ENCODE peak calls at places on chromosomes 5 and 9, in nine cellular contexts. One of them, this sample, is unnamed.

GRCh38 chr9:113221800-113222481 is 597 bp downstream of the SLC31A1 start:
- DNase-seq in ovary: no peak
- DNase-seq in sigmoid colon: no peak
- DNase-seq in A549: peak; percentile 23
- DNase-seq in stomach: no peak
- DNase-seq in tibial nerve: no peak
- DNase-seq in transverse colon: no peak
- DNase-seq in GM12878: no peak
- DNase-seq in upper lobe of left lung: no peak
- DNase-seq in this sample: no peak

GRCh38 chr9:92723299-92723625 is 41.4 kb downstream of the BICD2 start:
- DNase-seq in ovary: no peak
- DNase-seq in sigmoid colon: no peak
- DNase-seq in A549: no peak
- DNase-seq in stomach: no peak
- DNase-seq in tibial nerve: no peak
- DNase-seq in transverse colon: no peak
- DNase-seq in GM12878: no peak
- DNase-seq in upper lobe of left lung: peak; percentile 51
- DNase-seq in this sample: no peak

GRCh38 chr5:180324633-180324955 is 28.5 kb downstream of the GFPT2 start:
- DNase-seq in ovary: no peak
- DNase-seq in sigmoid colon: no peak
- DNase-seq in A549: no peak
- DNase-seq in stomach: no peak
- DNase-seq in tibial nerve: no peak
- DNase-seq in transverse colon: no peak
- DNase-seq in GM12878: no peak
- DNase-seq in upper lobe of left lung: no peak
- DNase-seq in this sample: no peak

GRCh38 chr9:121975801-121976277 is 117.3 kb downstream of the TTLL11 start:
- DNase-seq in ovary: no peak
- DNase-seq in sigmoid colon: no peak
- DNase-seq in A549: no peak
- DNase-seq in stomach: peak; percentile 50
- DNase-seq in tibial nerve: no peak
- DNase-seq in transverse colon: peak; percentile 49
- DNase-seq in GM12878: no peak
- DNase-seq in upper lobe of left lung: peak; percentile 47
- DNase-seq in this sample: no peak

GRCh38 chr5:173745123-173745522 is 128.7 kb upstream of the BOD1 start:
- DNase-seq in ovary: no peak
- DNase-seq in sigmoid colon: no peak
- DNase-seq in A549: no peak
- DNase-seq in stomach: no peak
- DNase-seq in tibial nerve: no peak
- DNase-seq in transverse colon: peak; percentile 75
- DNase-seq in GM12878: peak; percentile 47
- DNase-seq in upper lobe of left lung: no peak
- DNase-seq in this sample: no peak

GRCh38 chr9:103364753-103365152 is 369.6 kb downstream of the CYLC2 start:
- DNase-seq in ovary: no peak
- DNase-seq in sigmoid colon: no peak
- DNase-seq in A549: no peak
- DNase-seq in stomach: no peak
- DNase-seq in tibial nerve: no peak
- DNase-seq in transverse colon: no peak
- DNase-seq in GM12878: no peak
- DNase-seq in upper lobe of left lung: no peak
- DNase-seq in this sample: no peak

GRCh38 chr5:76016258-76016657 is 66.9 kb upstream of the SV2C start:
- DNase-seq in ovary: no peak
- DNase-seq in sigmoid colon: no peak
- DNase-seq in A549: no peak
- DNase-seq in stomach: no peak
- DNase-seq in tibial nerve: no peak
- DNase-seq in transverse colon: no peak
- DNase-seq in GM12878: no peak
- DNase-seq in upper lobe of left lung: no peak
- DNase-seq in this sample: no peak

GRCh38 chr5:133506165-133506564 is 106.2 kb downstream of the FSTL4 start:
- DNase-seq in ovary: no peak
- DNase-seq in sigmoid colon: no peak
- DNase-seq in A549: no peak
- DNase-seq in stomach: no peak
- DNase-seq in tibial nerve: no peak
- DNase-seq in transverse colon: no peak
- DNase-seq in GM12878: no peak
- DNase-seq in upper lobe of left lung: no peak
- DNase-seq in this sample: no peak

GRCh38 chr9:116686693-116687073 is 422 bp upstream of the TRIM32 start:
- DNase-seq in ovary: no peak
- DNase-seq in sigmoid colon: no peak
- DNase-seq in A549: no peak
- DNase-seq in stomach: no peak
- DNase-seq in tibial nerve: no peak
- DNase-seq in transverse colon: no peak
- DNase-seq in GM12878: no peak
- DNase-seq in upper lobe of left lung: no peak
- DNase-seq in this sample: no peak

GRCh38 chr9:107024193-107024592 is 161.2 kb downstream of the ZNF462 start:
- DNase-seq in ovary: no peak
- DNase-seq in sigmoid colon: no peak
- DNase-seq in A549: no peak
- DNase-seq in stomach: no peak
- DNase-seq in tibial nerve: no peak
- DNase-seq in transverse colon: no peak
- DNase-seq in GM12878: peak; percentile 45
- DNase-seq in upper lobe of left lung: no peak
- DNase-seq in this sample: no peak

GRCh38 chr5:34717426-34718327 is 61.5 kb downstream of the RAI14 start:
- DNase-seq in ovary: no peak
- DNase-seq in sigmoid colon: no peak
- DNase-seq in A549: no peak
- DNase-seq in stomach: no peak
- DNase-seq in tibial nerve: no peak
- DNase-seq in transverse colon: no peak
- DNase-seq in GM12878: no peak
- DNase-seq in upper lobe of left lung: no peak
- DNase-seq in this sample: no peak

GRCh38 chr9:134182554-134183219 is 18.3 kb upstream of the RNU6ATAC start:
- DNase-seq in ovary: peak; percentile 16
- DNase-seq in sigmoid colon: peak; percentile 17
- DNase-seq in A549: no peak
- DNase-seq in stomach: no peak
- DNase-seq in tibial nerve: peak; percentile 9
- DNase-seq in transverse colon: no peak
- DNase-seq in GM12878: no peak
- DNase-seq in upper lobe of left lung: no peak
- DNase-seq in this sample: no peak

GRCh38 chr5:163705983-163706771 is 200.8 kb downstream of the MAT2B start:
- DNase-seq in ovary: no peak
- DNase-seq in sigmoid colon: no peak
- DNase-seq in A549: no peak
- DNase-seq in stomach: no peak
- DNase-seq in tibial nerve: no peak
- DNase-seq in transverse colon: no peak
- DNase-seq in GM12878: no peak
- DNase-seq in upper lobe of left lung: no peak
- DNase-seq in this sample: no peak

GRCh38 chr9:91771027-91771426 is 179.0 kb downstream of the ROR2 start:
- DNase-seq in ovary: peak; percentile 74
- DNase-seq in sigmoid colon: peak; percentile 85
- DNase-seq in A549: no peak
- DNase-seq in stomach: no peak
- DNase-seq in tibial nerve: no peak
- DNase-seq in transverse colon: peak; percentile 44
- DNase-seq in GM12878: no peak
- DNase-seq in upper lobe of left lung: peak; percentile 50
- DNase-seq in this sample: no peak

GRCh38 chr5:169417676-169418075 is 116.7 kb upstream of the SLIT3 start:
- DNase-seq in ovary: no peak
- DNase-seq in sigmoid colon: no peak
- DNase-seq in A549: no peak
- DNase-seq in stomach: no peak
- DNase-seq in tibial nerve: no peak
- DNase-seq in transverse colon: no peak
- DNase-seq in GM12878: no peak
- DNase-seq in upper lobe of left lung: no peak
- DNase-seq in this sample: no peak

GRCh38 chr5:67301285-67301904 is 104.8 kb upstream of the CD180 start:
- DNase-seq in ovary: peak; percentile 80
- DNase-seq in sigmoid colon: peak; percentile 92
- DNase-seq in A549: no peak
- DNase-seq in stomach: peak; percentile 38
- DNase-seq in tibial nerve: peak; percentile 68
- DNase-seq in transverse colon: peak; percentile 55
- DNase-seq in GM12878: no peak
- DNase-seq in upper lobe of left lung: peak; percentile 66
- DNase-seq in this sample: peak; percentile 86

GRCh38 chr5:37841223-37841622 is 1.4 kb upstream of the GDNF start:
- DNase-seq in ovary: no peak
- DNase-seq in sigmoid colon: no peak
- DNase-seq in A549: no peak
- DNase-seq in stomach: no peak
- DNase-seq in tibial nerve: no peak
- DNase-seq in transverse colon: no peak
- DNase-seq in GM12878: no peak
- DNase-seq in upper lobe of left lung: no peak
- DNase-seq in this sample: no peak

GRCh38 chr5:37838933-37839341 is 904 bp downstream of the GDNF start:
- DNase-seq in ovary: no peak
- DNase-seq in sigmoid colon: no peak
- DNase-seq in A549: no peak
- DNase-seq in stomach: no peak
- DNase-seq in tibial nerve: no peak
- DNase-seq in transverse colon: no peak
- DNase-seq in GM12878: no peak
- DNase-seq in upper lobe of left lung: no peak
- DNase-seq in this sample: no peak

GRCh38 chr5:37842048-37842447 is 2.2 kb upstream of the GDNF start:
- DNase-seq in ovary: no peak
- DNase-seq in sigmoid colon: no peak
- DNase-seq in A549: no peak
- DNase-seq in stomach: no peak
- DNase-seq in tibial nerve: no peak
- DNase-seq in transverse colon: no peak
- DNase-seq in GM12878: no peak
- DNase-seq in upper lobe of left lung: no peak
- DNase-seq in this sample: no peak

GRCh38 chr5:37839441-37840035 is 303 bp downstream of the GDNF start:
- DNase-seq in ovary: peak; percentile 67
- DNase-seq in sigmoid colon: peak; percentile 89
- DNase-seq in A549: peak; percentile 57
- DNase-seq in stomach: no peak
- DNase-seq in tibial nerve: no peak
- DNase-seq in transverse colon: peak; percentile 25
- DNase-seq in GM12878: no peak
- DNase-seq in upper lobe of left lung: no peak
- DNase-seq in this sample: peak; percentile 70

DNA sequence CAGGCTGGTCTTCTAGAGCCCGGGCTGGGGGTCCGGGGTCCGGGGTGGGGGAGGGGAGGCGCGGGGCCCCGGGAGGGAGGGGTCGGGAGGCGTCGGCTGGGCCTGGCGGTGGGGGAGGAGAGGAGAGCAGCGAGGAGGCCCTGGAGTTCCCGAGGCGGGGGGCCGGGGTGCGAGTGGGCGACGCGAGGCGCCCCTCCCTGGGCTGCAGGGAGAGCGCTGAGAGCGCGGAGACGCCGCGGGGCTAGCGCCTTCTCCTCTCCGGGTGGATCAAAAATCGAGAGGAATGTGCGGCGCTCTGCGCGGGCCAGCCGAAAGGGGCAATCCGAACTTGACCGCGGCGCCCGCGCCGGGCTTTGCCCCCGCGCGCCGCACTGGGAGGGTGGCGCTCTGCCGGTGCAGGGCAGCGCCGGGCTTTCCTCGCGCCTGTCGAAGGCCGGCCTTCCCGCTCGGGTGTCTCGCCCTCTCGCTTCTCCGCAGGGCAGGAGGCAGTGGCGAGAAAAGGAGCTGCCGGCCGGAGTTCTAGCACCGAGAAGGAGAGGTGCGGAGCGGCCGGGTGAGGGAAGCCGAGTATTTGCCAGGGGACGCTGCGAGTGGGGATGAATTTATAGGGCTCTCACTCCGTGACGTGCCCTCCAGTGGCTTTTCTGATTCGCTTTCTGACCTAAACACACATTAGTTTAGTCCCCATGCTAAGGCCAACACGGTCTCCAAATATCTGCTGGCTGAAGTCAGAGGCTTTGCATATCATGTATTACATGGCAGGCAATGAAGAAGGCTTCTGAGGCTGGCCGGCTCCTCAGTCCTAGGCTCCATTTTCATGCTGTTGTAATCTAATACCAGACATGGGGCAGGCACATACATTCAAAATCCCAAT is at the start of gene GDNF:
- DNase-seq in ovary: peak; percentile 47
- DNase-seq in sigmoid colon: peak; percentile 91
- DNase-seq in A549: peak; percentile 38
- DNase-seq in stomach: peak; percentile 34
- DNase-seq in tibial nerve: no peak
- DNase-seq in transverse colon: peak; percentile 43
- DNase-seq in GM12878: no peak
- DNase-seq in upper lobe of left lung: no peak
- DNase-seq in this sample: no peak
- TF ChIP-seq CTCF in ovary: no peak
- TF ChIP-seq CTCF in sigmoid colon: peak; percentile 15
- TF ChIP-seq CTCF in A549: peak; percentile 44
- TF ChIP-seq CTCF in stomach: no peak
- TF ChIP-seq CTCF in tibial nerve: no peak
- TF ChIP-seq CTCF in transverse colon: no peak
- TF ChIP-seq CTCF in GM12878: no peak
- TF ChIP-seq CTCF in upper lobe of left lung: peak; percentile 5
- TF ChIP-seq CTCF in this sample: no peak

GRCh38 chr9:105969672-105970071 is 275.3 kb downstream of the TMEM38B start:
- DNase-seq in ovary: no peak
- DNase-seq in sigmoid colon: no peak
- DNase-seq in A549: no peak
- DNase-seq in stomach: no peak
- DNase-seq in tibial nerve: no peak
- DNase-seq in transverse colon: no peak
- DNase-seq in GM12878: no peak
- DNase-seq in upper lobe of left lung: no peak
- DNase-seq in this sample: no peak
- TF ChIP-seq EP300 in ovary: no peak
- TF ChIP-seq EP300 in sigmoid colon: no peak
- TF ChIP-seq EP300 in A549: no peak
- TF ChIP-seq EP300 in stomach: no peak
- TF ChIP-seq EP300 in tibial nerve: no peak
- TF ChIP-seq EP300 in transverse colon: no peak
- TF ChIP-seq EP300 in GM12878: no peak
- TF ChIP-seq EP300 in upper lobe of left lung: no peak
- TF ChIP-seq EP300 in this sample: no peak

GRCh38 chr5:157924490-157924889 is 65.5 kb upstream of the CLINT1 start:
- DNase-seq in ovary: no peak
- DNase-seq in sigmoid colon: no peak
- DNase-seq in A549: no peak
- DNase-seq in stomach: no peak
- DNase-seq in tibial nerve: no peak
- DNase-seq in transverse colon: no peak
- DNase-seq in GM12878: no peak
- DNase-seq in upper lobe of left lung: no peak
- DNase-seq in this sample: no peak
- H3K4me1 ChIP-seq in ovary: no peaks in the 10 kb centered on the region
- H3K4me1 ChIP-seq in sigmoid colon: no peaks in the 10 kb centered on the region
- H3K4me1 ChIP-seq in A549: peaks cover 13% of the 10 kb centered on the region
- H3K4me1 ChIP-seq in stomach: peaks cover 12% of the 10 kb centered on the region
- H3K4me1 ChIP-seq in tibial nerve: no peaks in the 10 kb centered on the region
- H3K4me1 ChIP-seq in transverse colon: peaks cover 41% of the 10 kb centered on the region
- H3K4me1 ChIP-seq in GM12878: no peaks in the 10 kb centered on the region
- H3K4me1 ChIP-seq in upper lobe of left lung: peaks cover 19% of the 10 kb centered on the region
- H3K4me1 ChIP-seq in this sample: peaks cover 8% of the 10 kb centered on the region

GRCh38 chr5:143733635-143734341 is 78.2 kb upstream of the HMHB1 start:
- DNase-seq in ovary: no peak
- DNase-seq in sigmoid colon: no peak
- DNase-seq in A549: no peak
- DNase-seq in stomach: no peak
- DNase-seq in tibial nerve: no peak
- DNase-seq in transverse colon: no peak
- DNase-seq in GM12878: no peak
- DNase-seq in upper lobe of left lung: no peak
- DNase-seq in this sample: no peak
- TF ChIP-seq CTCF in ovary: no peak
- TF ChIP-seq CTCF in sigmoid colon: no peak
- TF ChIP-seq CTCF in A549: no peak
- TF ChIP-seq CTCF in stomach: no peak
- TF ChIP-seq CTCF in tibial nerve: no peak
- TF ChIP-seq CTCF in transverse colon: no peak
- TF ChIP-seq CTCF in GM12878: no peak
- TF ChIP-seq CTCF in upper lobe of left lung: no peak
- TF ChIP-seq CTCF in this sample: no peak

This sample was measured in suprapubic skin.